ENCODE peak calls at places on chromosomes 12 and 14, in ten cellular contexts. R is transverse colon, U is Peyer's patch, H is PC-9, X is fibroblast of lung, B is MM.1S, J is brain microvascular endothelial cell, V is pancreas, M is suprapubic skin, Z is endothelial cell of umbilical vein. O is an unnamed sample.

GRCh38 chr14:105290598-105291356 is 10.0 kb downstream of the BRF1 start:
- DNase-seq in J (no peak), X (no peak), B (no peak), R (no peak), V (no peak), Z (peak), M (no peak), H (no peak), U (no peak), O (no peak)

GRCh38 chr14:30445852-30446251 is 113.1 kb upstream of the G2E3 start:
- DNase-seq in M (no peak), R (no peak), B (no peak), X (no peak), J (no peak), V (no peak), H (no peak), Z (no peak), U (no peak), O (no peak)

GRCh38 chr12:126772171-126772864 is 1494.7 kb upstream of the TMEM132C start:
- DNase-seq in B (peak), X (no peak), V (peak), Z (no peak), M (no peak), U (peak), H (peak), J (no peak), R (peak), O (no peak)

GRCh38 chr14:23294734-23295561 is 7.7 kb downstream of the PPP1R3E start:
- DNase-seq in B (peak), H (peak), M (no peak), R (peak), U (peak), X (peak), J (peak), V (no peak), Z (peak), O (no peak)

GRCh38 chr12:19712041-19712440 is 272.7 kb downstream of the AEBP2 start:
- DNase-seq in B (no peak), H (no peak), X (peak), J (peak), V (no peak), R (no peak), Z (peak), U (no peak), M (no peak), O (no peak)

GRCh38 chr12:132781938-132782337 is 20.3 kb upstream of the ANKLE2 start:
- DNase-seq in U (no peak), R (no peak), B (no peak), Z (no peak), J (no peak), M (no peak), V (no peak), X (no peak), H (no peak), O (no peak)

GRCh38 chr12:106227641-106228319 is 20.0 kb downstream of the CKAP4 start:
- DNase-seq in H (no peak), V (no peak), X (peak), Z (no peak), R (peak), M (peak), B (no peak), J (no peak), U (peak), O (peak)

GRCh38 chr14:36513451-36514277 is 6.4 kb downstream of the NKX2-1 start:
- DNase-seq in H (no peak), M (no peak), B (no peak), X (no peak), Z (no peak), V (no peak), U (no peak), R (no peak), J (no peak), O (no peak)

GRCh38 chr12:49871263-49871561 is 28.3 kb upstream of the BCDIN3D start:
- DNase-seq in U (no peak), X (no peak), M (no peak), R (no peak), V (no peak), Z (no peak), B (no peak), J (no peak), H (no peak), O (peak)

GRCh38 chr12:132482771-132483170 is 7.2 kb upstream of the FBRSL1 start:
- DNase-seq in V (no peak), M (no peak), X (no peak), H (no peak), B (no peak), R (no peak), Z (no peak), U (no peak), J (no peak), O (no peak)

GRCh38 chr14:22561661-22562579 is 27.1 kb downstream of the DAD1 start:
- DNase-seq in H (no peak), B (no peak), M (no peak), Z (peak), U (peak), J (no peak), X (no peak), V (peak), R (peak), O (no peak)

GRCh38 chr14:20690848-20691640 is 2.5 kb downstream of the ANG start:
- DNase-seq in V (peak), M (no peak), B (peak), H (peak), X (peak), U (peak), R (peak), Z (peak), J (peak), O (no peak)

GRCh38 chr12:124754949-124755800 is 108.5 kb downstream of the SCARB1 start:
- DNase-seq in R (peak), V (peak), Z (no peak), X (peak), U (peak), H (no peak), J (peak), B (peak), M (peak), O (peak)

GRCh38 chr12:54678131-54678530 is 30.0 kb upstream of the DCD start:
- DNase-seq in U (no peak), V (no peak), J (no peak), R (no peak), M (no peak), X (no peak), B (no peak), Z (no peak), H (no peak), O (no peak)

GRCh38 chr12:82479511-82479910 is 121.2 kb downstream of the METTL25 start:
- DNase-seq in X (peak), B (no peak), Z (peak), J (no peak), U (no peak), R (no peak), V (no peak), M (no peak), H (no peak), O (no peak)

GRCh38 chr14:78904094-78904493 is 733.9 kb downstream of the NRXN3 start:
- DNase-seq in B (no peak), M (no peak), R (no peak), H (no peak), Z (no peak), X (no peak), J (no peak), U (no peak), V (no peak), O (no peak)
- TF ChIP-seq CTCF in B (no peak), M (no peak), R (no peak), H (peak), Z (no peak), X (no peak), J (peak), U (no peak), V (no peak), O (no peak)

GRCh38 chr12:119071176-119071575 is 89.8 kb downstream of the SRRM4 start:
- DNase-seq in M (no peak), V (no peak), Z (no peak), J (no peak), B (no peak), H (no peak), U (no peak), X (no peak), R (no peak), O (no peak)

GRCh38 chr12:119072463-119072862 is 91.1 kb downstream of the SRRM4 start:
- DNase-seq in X (no peak), B (no peak), M (no peak), V (no peak), U (no peak), H (no peak), J (no peak), Z (no peak), R (no peak), O (no peak)

GRCh38 chr12:119068129-119068856 is 87.0 kb downstream of the SRRM4 start:
- DNase-seq in B (no peak), M (no peak), H (no peak), J (no peak), Z (no peak), R (no peak), U (no peak), V (no peak), X (no peak), O (no peak)

GRCh38 chr12:119069029-119069731 is 87.8 kb downstream of the SRRM4 start:
- DNase-seq in Z (no peak), M (no peak), H (no peak), B (no peak), X (no peak), J (no peak), U (no peak), R (no peak), V (no peak), O (no peak)

DNA sequence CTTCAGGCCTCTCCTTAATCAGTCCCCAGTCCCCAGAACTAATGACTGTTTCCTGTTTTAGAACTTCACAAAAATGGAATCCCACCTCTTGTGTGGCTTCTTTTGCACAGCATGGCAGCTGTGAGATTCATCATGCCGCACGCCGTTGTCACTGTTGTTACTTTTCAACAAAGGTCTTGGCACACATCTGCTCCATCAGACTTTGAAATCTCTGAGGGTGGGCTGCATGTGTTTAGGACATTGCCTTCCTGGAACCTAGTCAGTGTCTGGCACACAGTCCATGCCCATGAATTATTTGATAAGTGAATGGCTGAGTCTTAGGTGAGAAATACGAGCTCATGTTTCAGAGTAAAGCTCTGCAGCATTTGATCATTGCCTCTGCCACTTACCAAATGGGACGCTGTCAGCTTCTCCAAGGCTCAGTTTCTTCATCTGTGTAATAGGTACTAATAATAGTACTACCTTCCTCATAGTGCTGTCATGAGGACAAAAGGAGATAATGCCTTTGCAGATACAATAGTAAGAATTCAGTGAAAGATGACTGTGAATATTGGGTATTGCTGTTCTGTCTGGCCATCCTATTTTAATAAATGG is 90.4 kb downstream of the SRRM4 start:
- DNase-seq in X (no peak), H (no peak), Z (no peak), J (no peak), B (no peak), V (no peak), U (no peak), M (no peak), R (no peak), O (no peak)
- H3K27ac ChIP-seq in X (no peak), H (no peak), Z (no peak), J (no peak), B (no peak), V (no peak), U (no peak), M (no peak), R (no peak), O (no peak)

DNA sequence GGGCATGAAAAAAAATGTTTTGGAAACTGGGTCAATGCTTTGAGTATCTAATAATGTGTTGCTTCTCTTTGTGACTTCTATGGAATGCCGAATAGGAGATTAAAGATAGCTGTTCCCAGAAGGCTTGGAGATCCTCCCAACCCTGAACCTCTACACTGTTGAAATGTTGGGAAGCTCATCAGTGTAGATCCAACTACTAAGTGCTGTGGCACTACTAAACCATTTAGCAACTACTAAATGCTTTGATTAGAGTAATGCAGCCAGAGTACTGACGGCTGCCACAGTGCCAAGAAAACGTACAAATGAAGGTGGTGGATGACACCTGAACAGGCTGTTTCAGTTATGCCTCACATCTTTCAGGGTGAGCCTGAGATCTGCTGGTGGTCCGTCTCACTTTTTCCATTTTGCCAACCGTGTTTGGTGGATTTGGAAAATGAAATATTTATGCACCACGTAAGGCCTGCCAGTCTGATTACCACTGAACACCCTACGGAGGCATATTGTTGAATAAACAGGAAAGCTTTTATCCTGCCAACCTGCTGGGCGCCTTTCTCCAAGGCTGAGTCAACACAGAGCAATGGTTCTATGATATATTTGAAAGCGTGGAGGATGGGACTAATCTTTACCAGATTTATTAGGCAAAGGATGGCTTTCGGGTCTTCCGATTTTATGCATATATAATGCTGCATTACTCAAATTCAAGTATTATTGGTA is 938.0 kb upstream of the FLRT2 start:
- DNase-seq in R (no peak), X (no peak), H (no peak), J (no peak), Z (peak), B (no peak), M (no peak), U (no peak), V (peak), O (no peak)
- H3K4me3 ChIP-seq in R (no peak), X (no peak), H (no peak), J (no peak), Z (no peak), B (no peak), M (no peak), U (no peak), V (peak), O (no peak)

DNA sequence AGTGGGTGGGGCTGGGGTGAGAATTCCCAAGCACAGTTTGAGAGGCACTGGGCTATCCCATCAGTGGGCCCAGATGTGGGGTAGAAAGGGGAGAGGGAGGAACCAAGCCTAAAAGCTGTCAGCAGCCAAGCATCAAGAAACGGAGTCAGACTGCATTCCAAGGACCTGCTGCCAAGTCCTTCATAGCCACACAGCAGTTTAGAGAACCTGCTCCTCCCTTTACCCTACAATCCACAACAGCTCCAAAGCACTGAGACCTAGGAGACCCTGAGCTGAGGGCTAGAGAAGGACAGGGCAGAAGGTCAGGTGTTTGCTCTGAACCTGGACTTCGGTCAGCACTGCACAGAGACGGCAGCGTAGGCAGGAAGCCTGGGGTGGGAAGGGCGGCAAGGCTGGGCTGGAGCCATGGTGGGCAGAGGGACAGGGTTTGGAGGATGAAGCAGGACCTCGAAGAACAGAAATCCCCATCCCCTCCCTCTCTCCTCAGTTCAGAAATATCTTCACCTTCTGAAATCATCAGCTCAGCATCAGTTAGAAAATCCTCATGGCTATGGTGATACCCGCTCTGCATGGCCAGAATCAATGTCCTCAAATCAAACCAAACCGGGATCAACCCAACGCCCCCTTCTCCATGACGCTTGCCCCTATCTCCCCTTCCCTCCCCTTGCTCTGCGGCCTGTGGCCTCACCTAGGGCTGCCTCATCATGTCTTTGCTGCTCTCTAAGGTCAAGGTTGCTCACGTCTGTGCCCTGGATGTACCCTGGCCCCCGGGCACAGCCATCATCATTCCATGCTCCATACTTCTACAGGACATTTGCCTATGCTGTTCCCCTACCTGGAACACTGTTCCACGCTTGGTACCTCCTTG is 12.9 kb upstream of the SERPINA4 start:
- DNase-seq in U (no peak), B (no peak), J (no peak), Z (no peak), R (no peak), X (no peak), V (no peak), H (no peak), M (no peak), O (no peak)
- TF ChIP-seq CTCF in U (no peak), B (no peak), J (no peak), Z (no peak), R (no peak), X (no peak), V (no peak), H (no peak), M (no peak), O (no peak)

GRCh38 chr12:27551172-27551840 is 27.3 kb downstream of the PPFIBP1 start:
- DNase-seq in R (no peak), Z (no peak), V (no peak), M (no peak), U (no peak), X (peak), H (no peak), J (no peak), B (no peak), O (no peak)

GRCh38 chr12:27549231-27549800 is 25.3 kb downstream of the PPFIBP1 start:
- DNase-seq in V (no peak), B (no peak), Z (peak), X (peak), R (no peak), H (peak), U (no peak), J (peak), M (no peak), O (no peak)

GRCh38 chr12:27549801-27550652 is 26.0 kb downstream of the PPFIBP1 start:
- DNase-seq in M (peak), Z (peak), X (peak), U (peak), H (peak), V (peak), J (peak), B (no peak), R (peak), O (peak)

GRCh38 chr12:27552235-27552634 is 28.2 kb downstream of the PPFIBP1 start:
- DNase-seq in M (no peak), Z (no peak), U (no peak), V (no peak), B (no peak), X (no peak), J (no peak), R (no peak), H (no peak), O (no peak)

GRCh38 chr12:27550653-27550975 is 26.6 kb downstream of the PPFIBP1 start:
- DNase-seq in B (no peak), V (no peak), X (peak), U (no peak), J (no peak), R (no peak), Z (no peak), H (no peak), M (no peak), O (no peak)
- H3K27ac ChIP-seq in B (no peak), V (no peak), X (peak), U (no peak), J (peak), R (peak), Z (peak), H (peak), M (peak), O (peak)

DNA sequence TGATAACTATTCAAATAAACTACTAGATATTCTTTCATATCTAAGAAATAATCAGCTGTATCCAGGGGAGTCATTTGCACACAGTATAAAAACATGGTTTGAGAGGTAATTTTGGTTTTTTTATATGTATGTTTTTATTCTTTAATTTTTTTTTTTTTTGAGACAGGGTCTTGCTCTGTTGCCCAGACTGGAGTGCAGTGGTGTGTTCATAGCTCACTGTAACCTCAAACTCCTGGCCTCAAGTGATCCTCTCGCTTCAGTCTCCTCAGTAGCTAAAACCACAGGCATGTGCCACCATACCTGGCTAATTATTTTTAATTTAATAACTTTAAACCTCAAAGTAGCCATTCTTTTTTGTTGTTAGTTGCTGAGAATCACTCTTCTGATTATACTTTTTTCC is 1.8 kb downstream of the PRORP start:
- DNase-seq in R (no peak), H (no peak), V (no peak), U (no peak), Z (no peak), B (no peak), M (no peak), J (no peak), X (no peak), O (no peak)
- H3K4me3 ChIP-seq in R (peak), H (no peak), V (no peak), U (no peak), Z (no peak), B (no peak), M (no peak), J (no peak), X (no peak), O (no peak)

GRCh38 chr12:64240781-64241180 is 18.7 kb upstream of the KICS2 start:
- DNase-seq in X (no peak), J (no peak), R (no peak), V (no peak), M (no peak), Z (no peak), B (no peak), H (no peak), U (no peak), O (no peak)

GRCh38 chr12:64237382-64237781 is 15.3 kb upstream of the KICS2 start:
- DNase-seq in Z (no peak), U (no peak), X (no peak), V (no peak), J (no peak), R (no peak), H (no peak), M (no peak), B (no peak), O (no peak)

GRCh38 chr12:64232201-64232600 is 10.1 kb upstream of the KICS2 start:
- DNase-seq in M (no peak), Z (no peak), H (no peak), J (no peak), V (no peak), B (no peak), U (no peak), R (no peak), X (no peak), O (no peak)

DNA sequence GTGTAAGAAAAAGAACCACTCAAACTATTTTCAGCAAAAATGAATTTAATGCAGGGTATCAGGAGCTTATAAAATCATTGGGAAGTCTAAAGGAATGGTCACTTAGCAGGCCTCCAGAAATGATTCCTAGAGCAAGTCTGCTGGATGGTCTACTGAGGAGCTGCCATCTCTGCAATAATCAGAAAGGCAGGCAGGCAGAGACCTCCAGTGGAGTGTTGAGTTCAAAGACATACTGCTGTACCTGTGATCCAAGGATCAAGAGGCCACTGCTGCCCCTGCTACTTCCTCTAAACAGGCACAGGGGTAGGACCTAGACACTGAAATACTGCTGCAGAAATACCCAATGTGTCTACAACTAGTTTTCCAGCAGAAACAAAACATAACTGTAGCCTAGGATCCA is 14.5 kb upstream of the KICS2 start:
- DNase-seq in V (no peak), B (no peak), X (peak), Z (peak), U (no peak), R (no peak), H (no peak), M (no peak), J (peak), O (no peak)
- TF ChIP-seq CTCF in V (no peak), B (no peak), X (peak), Z (no peak), U (no peak), R (no peak), H (no peak), M (no peak), J (peak), O (no peak)